ENCODE peak calls at places on chromosomes 1 and 21, in four cellular contexts. E is mammary epithelial cell; B is IMR-90; T is CD8-positive, alpha-beta memory T cell. X is an unnamed sample.

GRCh38 chr21:33075128-33075527 is 5.2 kb downstream of the OLIG1 start:
- DNase-seq in B (no peak), T (no peak), E (no peak), X (peak; percentile 36)

GRCh38 chr1:78043436-78043835 is 2.3 kb upstream of the GIPC2 start:
- DNase-seq in E (no peak), T (no peak), B (no peak), X (no peak)

GRCh38 chr21:43289966-43290365 is 121.2 kb downstream of the CRYAA start:
- DNase-seq in B (no peak), E (no peak), T (peak; percentile 40), X (no peak)

GRCh38 chr1:230163205-230163604 is 96.2 kb downstream of the GALNT2 start:
- DNase-seq in T (no peak), B (peak; percentile 87), E (peak; percentile 12), X (no peak)

GRCh38 chr1:108830119-108831008 is 26.5 kb downstream of the AKNAD1 start:
- DNase-seq in T (no peak), B (peak; percentile 99), E (peak; percentile 42), X (no peak)

GRCh38 chr1:7320661-7321060 is 450.4 kb upstream of the VAMP3 start:
- DNase-seq in T (no peak), B (no peak), E (no peak), X (no peak)

GRCh38 chr1:92958203-92958970 is 2.9 kb downstream of the DIPK1A start:
- DNase-seq in T (no peak), E (no peak), B (no peak), X (no peak)

GRCh38 chr1:115089443-115090340 is at the start of gene TSPAN2:
- DNase-seq in T (peak; percentile 81), E (no peak), B (peak; percentile 59), X (peak; percentile 42)

GRCh38 chr1:166297993-166298392 is 131.2 kb upstream of the FAM78B start:
- DNase-seq in B (no peak), T (no peak), E (no peak), X (no peak)

GRCh38 chr1:236850580-236850979 is 55.5 kb downstream of the MTR start:
- DNase-seq in E (no peak), B (no peak), T (no peak), X (no peak)

GRCh38 chr1:161298116-161298515 is 11.7 kb downstream of the MPZ start:
- DNase-seq in T (no peak), B (no peak), E (no peak), X (no peak)

GRCh38 chr1:21051177-21051576 is 125.5 kb downstream of the EIF4G3 start:
- DNase-seq in T (no peak), B (no peak), E (no peak), X (no peak)

GRCh38 chr1:94734963-94735899 is 84.9 kb upstream of the SLC44A3 start:
- DNase-seq in T (no peak), E (peak; percentile 95), B (peak; percentile 80), X (peak; percentile 84)

GRCh38 chr1:167898578-167899222 is 15.2 kb downstream of the ADCY10 start:
- DNase-seq in T (no peak), E (no peak), B (no peak), X (no peak)

GRCh38 chr1:157834430-157834829 is 7.2 kb downstream of the CD5L start:
- DNase-seq in E (no peak), T (no peak), B (no peak), X (no peak)

GRCh38 chr1:210250998-210251679 is 18.5 kb downstream of the SERTAD4 start:
- DNase-seq in B (no peak), T (no peak), E (peak; percentile 70), X (peak; percentile 60)

GRCh38 chr21:15826147-15826780 is 96.5 kb downstream of the USP25 start:
- DNase-seq in B (peak; percentile 54), T (no peak), E (peak; percentile 66), X (peak; percentile 44)

GRCh38 chr1:54327386-54328116 is 78.6 kb downstream of the SSBP3 start:
- DNase-seq in E (no peak), T (no peak), B (peak; percentile 63), X (peak; percentile 47)

GRCh38 chr21:44803651-44804050 is 2.0 kb upstream of the UBE2G2 start:
- DNase-seq in B (no peak), E (no peak), T (no peak), X (no peak)

GRCh38 chr1:180231506-180232420 is 1.7 kb downstream of the LHX4 start:
- DNase-seq in T (no peak), B (peak; percentile 45), E (peak; percentile 65), X (peak; percentile 71)

GRCh38 chr1:67662884-67663283 is 22.1 kb upstream of the GADD45A start:
- DNase-seq in B (no peak), E (no peak), T (no peak), X (no peak)

GRCh38 chr1:183783896-183784637 is 20.9 kb upstream of the RGL1 start:
- DNase-seq in B (peak; percentile 91), T (no peak), E (no peak), X (no peak)

GRCh38 chr1:186574951-186575747 is 105.1 kb downstream of the PTGS2 start:
- DNase-seq in E (no peak), B (no peak), T (no peak), X (no peak)

GRCh38 chr1:170664828-170665617 is 1.1 kb downstream of the PRRX1 start:
- DNase-seq in B (peak; percentile 61), T (no peak), E (peak; percentile 20), X (no peak)

GRCh38 chr1:93576346-93576745 is 105.3 kb downstream of the BCAR3 start:
- DNase-seq in B (no peak), E (no peak), T (no peak), X (no peak)

DNA sequence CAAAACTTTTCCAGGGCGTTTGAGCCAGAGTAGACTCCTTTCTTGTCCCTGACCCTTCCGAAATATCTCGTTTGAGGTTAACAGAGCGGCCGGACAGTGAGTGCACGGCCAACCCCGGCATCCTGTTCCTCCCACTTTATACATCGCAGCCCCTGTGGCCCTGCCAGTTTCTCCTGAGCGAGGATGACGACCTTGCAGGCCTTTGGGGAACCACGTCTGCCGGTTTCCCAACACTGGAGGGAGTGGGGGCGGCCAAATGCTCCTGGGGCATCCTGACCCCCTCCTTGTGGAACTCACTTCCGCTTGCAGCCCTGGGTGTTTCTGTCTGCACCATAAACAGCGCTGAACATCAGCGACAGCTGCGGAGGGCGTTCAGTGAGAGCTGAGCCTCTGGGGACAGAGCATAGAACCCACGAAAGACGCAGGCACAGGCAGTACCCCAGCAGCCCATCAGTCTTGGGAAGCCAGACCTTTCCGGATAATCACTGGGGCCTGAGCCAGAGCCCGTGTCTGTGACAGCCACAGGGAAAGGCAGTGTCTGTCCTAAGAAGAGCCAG is 4.8 kb upstream of the KCNAB2 start:
- DNase-seq in T (no peak), B (no peak), E (no peak), X (no peak)
- H3K4me1 ChIP-seq in T (peaks cover 14% of the 10 kb centered on the region), B (no peaks in the 10 kb centered on the region), E (no peaks in the 10 kb centered on the region), X (no peaks in the 10 kb centered on the region)

GRCh38 chr1:33460947-33461629 is 11.4 kb upstream of the ZSCAN20 start:
- DNase-seq in E (no peak), B (no peak), T (no peak), X (no peak)
- H3K4me3 ChIP-seq in E (no peak overlapping the region), B (no peak overlapping the region), T (no peak overlapping the region), X (no peak overlapping the region)

GRCh38 chr1:112234710-112235109 is 161.3 kb upstream of the CTTNBP2NL start:
- DNase-seq in T (no peak), E (no peak), B (no peak), X (no peak)
- H3K27me3 ChIP-seq in T (no peaks in the 10 kb centered on the region), E (no peaks in the 10 kb centered on the region), B (peaks cover 2% of the 10 kb centered on the region), X (no peaks in the 10 kb centered on the region)

GRCh38 chr1:22281521-22282241 is 138.8 kb upstream of the WNT4 start:
- DNase-seq in B (no peak), E (no peak), T (no peak), X (no peak)
- H3K4me1 ChIP-seq in B (no peaks in the 10 kb centered on the region), E (no peaks in the 10 kb centered on the region), T (no peaks in the 10 kb centered on the region), X (no peaks in the 10 kb centered on the region)

GRCh38 chr1:151476083-151476482 is 16.8 kb upstream of the POGZ start:
- DNase-seq in B (no peak), T (no peak), E (peak; percentile 23), X (no peak)

GRCh38 chr1:151474711-151475110 is 15.4 kb upstream of the POGZ start:
- DNase-seq in E (no peak), T (no peak), B (no peak), X (no peak)

GRCh38 chr1:151477066-151477465 is 17.8 kb upstream of the POGZ start:
- DNase-seq in E (no peak), B (no peak), T (no peak), X (no peak)

GRCh38 chr1:151475175-151475574 is 15.9 kb upstream of the POGZ start:
- DNase-seq in T (no peak), E (peak; percentile 46), B (peak; percentile 46), X (no peak)

GRCh38 chr1:151472852-151473731 is 13.8 kb upstream of the POGZ start:
- DNase-seq in B (peak; percentile 34), E (peak; percentile 16), T (no peak), X (no peak)
- H3K4me3 ChIP-seq in B (peak overlapping the region; percentile 38), E (peak overlapping the region; percentile 32), T (peak overlapping the region; percentile 49), X (no peak overlapping the region)

GRCh38 chr1:151716405-151716762 is 219 bp downstream of the CELF3 start:
- DNase-seq in T (no peak), B (no peak), E (no peak), X (no peak)

GRCh38 chr1:151718011-151718431 is 1.4 kb upstream of the CELF3 start:
- DNase-seq in E (no peak), T (no peak), B (no peak), X (no peak)

GRCh38 chr1:151715726-151716404 is 738 bp downstream of the CELF3 start:
- DNase-seq in E (no peak), T (no peak), B (no peak), X (no peak)

GRCh38 chr1:151718666-151719065 is 2.1 kb upstream of the CELF3 start:
- DNase-seq in T (no peak), E (no peak), B (no peak), X (no peak)

GRCh38 chr1:151716771-151717631 is at the start of gene CELF3:
- DNase-seq in B (no peak), T (peak; percentile 56), E (no peak), X (peak; percentile 43)
- H3K27me3 ChIP-seq in B (peaks cover 79% of the 10 kb centered on the region), T (peaks cover 13% of the 10 kb centered on the region), E (peaks cover 9% of the 10 kb centered on the region), X (peaks cover 31% of the 10 kb centered on the region)

GRCh38 chr1:8871965-8872399 is 6.5 kb downstream of the ENO1 start:
- DNase-seq in E (no peak), B (peak; percentile 74), T (no peak), X (no peak)
- H3K4me1 ChIP-seq in E (peaks cover 61% of the 10 kb centered on the region), B (peaks cover 42% of the 10 kb centered on the region), T (peaks cover 58% of the 10 kb centered on the region), X (peaks cover 28% of the 10 kb centered on the region)